ENCODE peak calls at places on chromosomes 11 and 22, in four cellular contexts. C is BJ, F is EL, B is HTR-8/SVneo. P is an unnamed sample.

GRCh38 chr11:118142809-118143208 is 9.8 kb downstream of the SCN4B start:
- DNase-seq in F (no peak), B (no peak), C (no peak), P (no peak)

GRCh38 chr22:35995772-35996171 is 32.9 kb downstream of the RBFOX2 start:
- DNase-seq in B (peak; percentile 20), C (peak; percentile 92), F (peak; percentile 95), P (peak; percentile 77)

GRCh38 chr11:95144313-95145235 is 54.9 kb downstream of the ENDOD1 start:
- DNase-seq in F (no peak), C (no peak), B (no peak), P (no peak)

GRCh38 chr22:43001271-43002197 is 13.4 kb downstream of the PACSIN2 start:
- DNase-seq in C (no peak), B (no peak), F (no peak), P (no peak)

GRCh38 chr22:26444777-26445176 is 15.7 kb downstream of the ASPHD2 start:
- DNase-seq in C (no peak), F (no peak), B (no peak), P (no peak)

GRCh38 chr11:95499516-95500135 is 268.6 kb upstream of the SESN3 start:
- DNase-seq in F (peak; percentile 8), B (no peak), C (no peak), P (no peak)

GRCh38 chr22:22833488-22833887 is 54.1 kb upstream of the IGLL5 start:
- DNase-seq in B (no peak), F (no peak), C (no peak), P (no peak)

GRCh38 chr22:22761963-22762772 is 117.8 kb downstream of the GGTLC2 start:
- DNase-seq in B (no peak), C (no peak), F (no peak), P (no peak)

GRCh38 chr22:49629586-49630447 is 197.9 kb downstream of the BRD1 start:
- DNase-seq in C (no peak), B (no peak), F (no peak), P (peak; percentile 78)

GRCh38 chr22:19270873-19271272 is 20.6 kb downstream of the CLTCL1 start:
- DNase-seq in C (no peak), F (no peak), B (no peak), P (no peak)

GRCh38 chr22:20026204-20026908 is 5.4 kb downstream of the TANGO2 start:
- DNase-seq in F (no peak), B (no peak), C (no peak), P (no peak)

GRCh38 chr22:39818050-39818449 is 75.5 kb downstream of the ENTHD1 start:
- DNase-seq in F (peak; percentile 54), B (no peak), C (no peak), P (peak; percentile 20)

GRCh38 chr11:70756341-70756740 is 358.0 kb downstream of the CTTN start:
- DNase-seq in F (no peak), C (no peak), B (no peak), P (no peak)

GRCh38 chr11:112762686-112763048 is 198.6 kb upstream of the NCAM1 start:
- DNase-seq in F (no peak), B (no peak), C (no peak), P (no peak)

GRCh38 chr11:47587733-47588326 is 1.4 kb downstream of the FAM180B start:
- DNase-seq in B (no peak), C (no peak), F (no peak), P (no peak)

GRCh38 chr11:21888814-21889213 is 304.1 kb upstream of the ANO5 start:
- DNase-seq in C (no peak), F (no peak), B (no peak), P (no peak)

GRCh38 chr11:19628018-19628417 is 84.6 kb upstream of the NAV2 start:
- DNase-seq in B (peak; percentile 62), F (peak; percentile 95), C (peak; percentile 71), P (peak; percentile 41)

GRCh38 chr22:21937821-21938070 is 14.9 kb downstream of the PPM1F start:
- DNase-seq in F (peak; percentile 95), B (no peak), C (peak; percentile 87), P (no peak)

GRCh38 chr11:111322534-111322933 is 24.2 kb downstream of the POU2AF3 start:
- DNase-seq in C (no peak), F (no peak), B (no peak), P (no peak)

GRCh38 chr11:86477495-86478155 is 102.9 kb downstream of the CCDC81 start:
- DNase-seq in F (peak; percentile 16), C (no peak), B (no peak), P (peak; percentile 52)

GRCh38 chr22:37951305-37951704 is 2.1 kb downstream of the C22orf23 start:
- DNase-seq in C (no peak), B (no peak), F (no peak), P (peak; percentile 31)

P was measured in Daoy.